ENCODE peak calls at places on chromosomes 6 and 20, in nine cellular contexts. C, Y, A, L, O, X, R, D and G are unnamed samples.

GRCh38 chr6:19873031-19873430 is 35.9 kb downstream of the ID4 start:
- DNase-seq in C (no peak), Y (no peak), A (no peak), L (no peak), O (no peak), X (no peak), R (no peak), D (no peak), G (no peak)

GRCh38 chr6:155443168-155443567 is 12.5 kb downstream of the NOX3 start:
- DNase-seq in C (no peak), Y (no peak), A (no peak), L (no peak), O (no peak), X (no peak), R (no peak), D (no peak), G (no peak)

GRCh38 chr6:126066068-126067048 is 80.0 kb downstream of the TRMT11 start:
- DNase-seq in C (no peak), Y (no peak), A (peak; percentile 3), L (no peak), O (no peak), X (no peak), R (no peak), D (no peak), G (no peak)

GRCh38 chr6:56437171-56437900 is 190.0 kb upstream of the COL21A1 start:
- DNase-seq in C (no peak), Y (no peak), A (peak; percentile 78), L (no peak), O (no peak), X (no peak), R (no peak), D (no peak), G (no peak)

GRCh38 chr6:7986219-7986618 is 75.6 kb upstream of the TXNDC5 start:
- DNase-seq in C (no peak), Y (no peak), A (no peak), L (no peak), O (no peak), X (no peak), R (no peak), D (no peak), G (no peak)

GRCh38 chr6:150334790-150335783 is 33.7 kb upstream of the IYD start:
- DNase-seq in C (peak; percentile 9), Y (no peak), A (peak; percentile 78), L (no peak), O (peak; percentile 40), X (peak; percentile 34), R (no peak), D (peak; percentile 61), G (peak; percentile 62)

GRCh38 chr20:58102252-58102651 is 126.2 kb downstream of the ANKRD60 start:
- DNase-seq in C (no peak), Y (no peak), A (no peak), L (no peak), O (no peak), X (no peak), R (no peak), D (no peak), G (no peak)

GRCh38 chr6:108452725-108453195 is 108.0 kb upstream of the FOXO3 start:
- DNase-seq in C (peak; percentile 45), Y (no peak), A (no peak), L (no peak), O (no peak), X (no peak), R (no peak), D (peak; percentile 10), G (no peak)

GRCh38 chr6:132084811-132085509 is 133.8 kb upstream of the CCN2 start:
- DNase-seq in C (no peak), Y (no peak), A (peak; percentile 71), L (no peak), O (no peak), X (no peak), R (no peak), D (no peak), G (no peak)

GRCh38 chr20:61575151-61575937 is 323.3 kb downstream of the CDH4 start:
- DNase-seq in C (no peak), Y (no peak), A (no peak), L (no peak), O (no peak), X (no peak), R (no peak), D (no peak), G (no peak)

GRCh38 chr6:125906158-125906998 is 50.2 kb upstream of the HINT3 start:
- DNase-seq in C (no peak), Y (peak; percentile 20), A (no peak), L (peak; percentile 35), O (peak; percentile 30), X (peak; percentile 29), R (no peak), D (peak; percentile 8), G (no peak)

GRCh38 chr6:158817298-158818007 is 1.7 kb downstream of the EZR start:
- DNase-seq in C (no peak), Y (peak; percentile 15), A (no peak), L (no peak), O (peak; percentile 58), X (peak; percentile 64), R (no peak), D (no peak), G (peak; percentile 71)

GRCh38 chr20:47237715-47238114 is 118.8 kb downstream of the ZMYND8 start:
- DNase-seq in C (no peak), Y (no peak), A (no peak), L (no peak), O (no peak), X (no peak), R (no peak), D (peak; percentile 46), G (no peak)

GRCh38 chr6:38305995-38306681 is 333.6 kb downstream of the BTBD9 start:
- DNase-seq in C (no peak), Y (no peak), A (no peak), L (no peak), O (no peak), X (no peak), R (no peak), D (peak; percentile 19), G (no peak)

GRCh38 chr6:159595173-159595572 is 97.9 kb downstream of the SOD2 start:
- DNase-seq in C (no peak), Y (no peak), A (peak; percentile 87), L (no peak), O (peak; percentile 38), X (no peak), R (no peak), D (no peak), G (no peak)

GRCh38 chr20:33793011-33793931 is 17.9 kb upstream of the CHMP4B start:
- DNase-seq in C (no peak), Y (no peak), A (no peak), L (no peak), O (peak; percentile 27), X (no peak), R (no peak), D (no peak), G (no peak)

GRCh38 chr6:36033935-36034334 is 6.3 kb downstream of the MAPK14 start:
- DNase-seq in C (no peak), Y (peak; percentile 12), A (peak; percentile 72), L (peak; percentile 6), O (no peak), X (no peak), R (peak; percentile 20), D (no peak), G (no peak)

GRCh38 chr20:2402271-2402980 is 21.7 kb downstream of the TGM6 start:
- DNase-seq in C (no peak), Y (no peak), A (peak; percentile 87), L (no peak), O (peak; percentile 18), X (no peak), R (no peak), D (peak; percentile 66), G (no peak)

GRCh38 chr20:40812415-40813212 is 123.6 kb upstream of the MAFB start:
- DNase-seq in C (no peak), Y (no peak), A (no peak), L (no peak), O (no peak), X (no peak), R (no peak), D (no peak), G (no peak)

GRCh38 chr20:57589728-57590484 is 29.0 kb downstream of the PCK1 start:
- DNase-seq in C (no peak), Y (no peak), A (no peak), L (no peak), O (peak; percentile 85), X (no peak), R (no peak), D (no peak), G (no peak)

GRCh38 chr6:106089981-106090380 is 3.8 kb downstream of the PRDM1 start:
- DNase-seq in C (no peak), Y (no peak), A (no peak), L (no peak), O (no peak), X (no peak), R (no peak), D (no peak), G (peak; percentile 20)

GRCh38 chr6:22152871-22153270 is 144.0 kb downstream of the PRL start:
- DNase-seq in C (no peak), Y (no peak), A (no peak), L (no peak), O (no peak), X (no peak), R (no peak), D (no peak), G (peak; percentile 71)

GRCh38 chr6:70669133-70669532 is 1.4 kb downstream of the SMAP1 start:
- DNase-seq in C (no peak), Y (no peak), A (peak; percentile 76), L (no peak), O (no peak), X (no peak), R (no peak), D (peak; percentile 13), G (no peak)

GRCh38 chr20:59137532-59137931 is 26.1 kb upstream of the ZNF831 start:
- DNase-seq in C (no peak), Y (no peak), A (no peak), L (no peak), O (no peak), X (no peak), R (no peak), D (no peak), G (peak; percentile 40)

GRCh38 chr6:45163952-45164766 is 164.0 kb upstream of the RUNX2 start:
- DNase-seq in C (no peak), Y (no peak), A (peak; percentile 95), L (no peak), O (no peak), X (no peak), R (peak; percentile 15), D (no peak), G (no peak)

GRCh38 chr6:85675030-85675819 is 32.5 kb upstream of the SYNCRIP start:
- DNase-seq in C (no peak), Y (no peak), A (peak; percentile 84), L (no peak), O (no peak), X (no peak), R (no peak), D (no peak), G (no peak)

GRCh38 chr6:70857387-70858077 is 99.3 kb downstream of the B3GAT2 start:
- DNase-seq in C (no peak), Y (no peak), A (no peak), L (no peak), O (no peak), X (no peak), R (no peak), D (no peak), G (peak; percentile 84)

GRCh38 chr6:156557269-156557885 is 219.8 kb upstream of the ARID1B start:
- DNase-seq in C (no peak), Y (no peak), A (peak; percentile 37), L (no peak), O (peak; percentile 38), X (no peak), R (no peak), D (peak; percentile 18), G (no peak)

GRCh38 chr20:6705106-6705766 is 62.2 kb upstream of the BMP2 start:
- DNase-seq in C (no peak), Y (no peak), A (no peak), L (no peak), O (no peak), X (no peak), R (no peak), D (no peak), G (no peak)

GRCh38 chr6:57216235-57217101 is 5.6 kb downstream of the RAB23 start:
- DNase-seq in C (no peak), Y (no peak), A (no peak), L (no peak), O (no peak), X (no peak), R (no peak), D (no peak), G (no peak)

GRCh38 chr20:53810661-53811355 is 217.2 kb upstream of the ZNF217 start:
- DNase-seq in C (no peak), Y (no peak), A (no peak), L (no peak), O (no peak), X (no peak), R (no peak), D (no peak), G (no peak)